ENCODE peak calls at places on chromosome 11, in six cellular contexts. U is activated CD4-positive, alpha-beta memory T cell treated with anti-CD3 and anti-CD28 coated beads, Interleukin-2, amount 10 ng/mL, durations not matched to agents 7 days and 5 days; V is HuH-7.5; B is activated T-cell treated with anti-CD3 and anti-CD28 coated beads for 24 hours; L is T-cell; J is NCI-H1930. F is an unnamed sample.

GRCh38 chr11:37988031-37988430 is 1390.0 kb upstream of the RAG2 start:
- DNase-seq in B (no peak), U (no peak), L (no peak), V (no peak), J (no peak), F (peak)

GRCh38 chr11:22656128-22656527 is 10.3 kb upstream of the GAS2 start:
- DNase-seq in V (no peak), L (no peak), B (no peak), J (no peak), U (no peak), F (no peak)

GRCh38 chr11:91350931-91351330 is 873.7 kb upstream of the FAT3 start:
- DNase-seq in J (no peak), L (no peak), B (no peak), V (no peak), U (no peak), F (no peak)

GRCh38 chr11:12175694-12176241 is 65.4 kb downstream of the MICAL2 start:
- DNase-seq in V (no peak), L (no peak), J (no peak), U (peak), B (no peak), F (no peak)

GRCh38 chr11:117919326-117920275 is 9.6 kb downstream of the TMPRSS13 start:
- DNase-seq in U (no peak), L (no peak), J (no peak), B (no peak), V (no peak), F (no peak)

GRCh38 chr11:95086116-95086515 is 3.5 kb upstream of the ENDOD1 start:
- DNase-seq in V (no peak), U (no peak), J (no peak), B (no peak), L (no peak), F (no peak)

GRCh38 chr11:8222820-8223512 is 40.7 kb downstream of the LMO1 start:
- DNase-seq in J (no peak), L (no peak), U (peak), B (no peak), V (no peak), F (no peak)

GRCh38 chr11:129750343-129751292 is 65.0 kb upstream of the TMEM45B start:
- DNase-seq in U (peak), V (peak), L (peak), J (peak), B (peak), F (peak)

GRCh38 chr11:64409707-64410395 is 50.9 kb downstream of the RPS6KA4 start:
- DNase-seq in J (no peak), U (no peak), B (no peak), V (no peak), L (no peak), F (no peak)

GRCh38 chr11:81331611-81332205 is 1402.0 kb downstream of the FAM181B start:
- DNase-seq in B (no peak), V (no peak), L (no peak), J (no peak), U (no peak), F (no peak)

GRCh38 chr11:131499199-131499598 is 128.8 kb downstream of the NTM start:
- DNase-seq in L (no peak), B (no peak), V (no peak), J (no peak), U (no peak), F (no peak)

GRCh38 chr11:65491614-65492386 is 7.0 kb upstream of the MALAT1 start:
- DNase-seq in V (no peak), J (peak), L (no peak), B (no peak), U (no peak), F (no peak)

GRCh38 chr11:13880719-13881118 is 81.8 kb upstream of the SPON1 start:
- DNase-seq in B (no peak), U (no peak), J (no peak), L (no peak), V (no peak), F (no peak)

GRCh38 chr11:12721816-12722604 is 47.8 kb downstream of the TEAD1 start:
- DNase-seq in L (no peak), U (no peak), B (no peak), V (no peak), J (no peak), F (no peak)

GRCh38 chr11:8206251-8207079 is 37.6 kb upstream of the RIC3 start:
- DNase-seq in U (no peak), V (no peak), B (no peak), L (no peak), J (no peak), F (no peak)

GRCh38 chr11:112588252-112588668 is 327.6 kb upstream of the PLET1 start:
- DNase-seq in J (peak), V (peak), U (peak), B (peak), L (peak), F (peak)

GRCh38 chr11:80103149-80103859 is 662.5 kb upstream of the TENM4 start:
- DNase-seq in U (no peak), J (no peak), V (no peak), L (no peak), B (no peak), F (no peak)

GRCh38 chr11:35583843-35584242 is 34.4 kb upstream of the FJX1 start:
- DNase-seq in J (no peak), V (no peak), B (no peak), U (no peak), L (no peak), F (no peak)

GRCh38 chr11:107752954-107753822 is 41.3 kb upstream of the SLN start:
- DNase-seq in L (no peak), B (no peak), V (no peak), J (no peak), U (no peak), F (no peak)

GRCh38 chr11:88178211-88178610 is 3.0 kb upstream of the RAB38 start:
- DNase-seq in V (no peak), B (no peak), L (no peak), U (no peak), J (no peak), F (no peak)

GRCh38 chr11:58394195-58394594 is 12.5 kb downstream of the OR5B3 start:
- DNase-seq in U (no peak), B (no peak), V (no peak), J (no peak), L (no peak), F (peak)

GRCh38 chr11:7638710-7639642 is 34.3 kb downstream of the CYB5R2 start:
- DNase-seq in L (no peak), U (no peak), J (no peak), V (no peak), B (no peak), F (no peak)

GRCh38 chr11:47950396-47950795 is 30.0 kb upstream of the PTPRJ start:
- DNase-seq in V (no peak), J (no peak), U (peak), B (peak), L (peak), F (no peak)

GRCh38 chr11:68118753-68119448 is 2.3 kb downstream of the CHKA start:
- DNase-seq in V (no peak), U (no peak), B (no peak), J (no peak), L (no peak), F (no peak)

GRCh38 chr11:28524098-28524497 is 415.9 kb downstream of the METTL15 start:
- DNase-seq in U (no peak), B (no peak), L (no peak), V (no peak), J (no peak), F (no peak)

GRCh38 chr11:128279861-128280260 is 307.5 kb downstream of the ETS1 start:
- DNase-seq in J (no peak), U (no peak), V (no peak), L (no peak), B (no peak), F (no peak)